ENCODE peak calls at places on chromosome 15, in nine cellular contexts. One of them, this sample, is unnamed.

GRCh38 chr15:101694261-101694660 is 30.0 kb downstream of the TARS3 start:
- DNase-seq in heart right ventricle: no peak
- DNase-seq in lower lobe of right lung: no peak
- DNase-seq in WERI-Rb-1: no peak
- DNase-seq in tibial artery: no peak
- DNase-seq in breast epithelium: no peak
- DNase-seq in dorsolateral prefrontal cortex: no peak
- DNase-seq in mammary epithelial cell: peak; percentile 6
- DNase-seq in astrocyte: no peak
- DNase-seq in this sample: no peak

GRCh38 chr15:32790352-32790999 is 72.7 kb downstream of the GREM1 start:
- DNase-seq in heart right ventricle: no peak
- DNase-seq in lower lobe of right lung: no peak
- DNase-seq in WERI-Rb-1: no peak
- DNase-seq in tibial artery: no peak
- DNase-seq in breast epithelium: no peak
- DNase-seq in dorsolateral prefrontal cortex: no peak
- DNase-seq in mammary epithelial cell: peak; percentile 9
- DNase-seq in astrocyte: peak; percentile 32
- DNase-seq in this sample: no peak

GRCh38 chr15:27826902-27827321 is 272.2 kb downstream of the OCA2 start:
- DNase-seq in heart right ventricle: no peak
- DNase-seq in lower lobe of right lung: no peak
- DNase-seq in WERI-Rb-1: no peak
- DNase-seq in tibial artery: no peak
- DNase-seq in breast epithelium: no peak
- DNase-seq in dorsolateral prefrontal cortex: peak; percentile 16
- DNase-seq in mammary epithelial cell: no peak
- DNase-seq in astrocyte: peak; percentile 65
- DNase-seq in this sample: no peak

GRCh38 chr15:59532770-59533379 is 78.7 kb upstream of the GCNT3 start:
- DNase-seq in heart right ventricle: peak; percentile 12
- DNase-seq in lower lobe of right lung: no peak
- DNase-seq in WERI-Rb-1: peak; percentile 28
- DNase-seq in tibial artery: no peak
- DNase-seq in breast epithelium: no peak
- DNase-seq in dorsolateral prefrontal cortex: no peak
- DNase-seq in mammary epithelial cell: no peak
- DNase-seq in astrocyte: no peak
- DNase-seq in this sample: no peak

GRCh38 chr15:64044315-64045105 is 1.8 kb downstream of the DAPK2 start:
- DNase-seq in heart right ventricle: no peak
- DNase-seq in lower lobe of right lung: no peak
- DNase-seq in WERI-Rb-1: no peak
- DNase-seq in tibial artery: no peak
- DNase-seq in breast epithelium: no peak
- DNase-seq in dorsolateral prefrontal cortex: no peak
- DNase-seq in mammary epithelial cell: no peak
- DNase-seq in astrocyte: no peak
- DNase-seq in this sample: no peak

GRCh38 chr15:87748483-87748882 is 508.1 kb downstream of the NTRK3 start:
- DNase-seq in heart right ventricle: no peak
- DNase-seq in lower lobe of right lung: no peak
- DNase-seq in WERI-Rb-1: no peak
- DNase-seq in tibial artery: no peak
- DNase-seq in breast epithelium: no peak
- DNase-seq in dorsolateral prefrontal cortex: no peak
- DNase-seq in mammary epithelial cell: no peak
- DNase-seq in astrocyte: no peak
- DNase-seq in this sample: no peak

GRCh38 chr15:80780416-80781221 is 1.4 kb downstream of the CEMIP start:
- DNase-seq in heart right ventricle: peak; percentile 56
- DNase-seq in lower lobe of right lung: peak; percentile 73
- DNase-seq in WERI-Rb-1: no peak
- DNase-seq in tibial artery: no peak
- DNase-seq in breast epithelium: no peak
- DNase-seq in dorsolateral prefrontal cortex: no peak
- DNase-seq in mammary epithelial cell: peak; percentile 48
- DNase-seq in astrocyte: peak; percentile 61
- DNase-seq in this sample: no peak

GRCh38 chr15:89243046-89243690 is 611 bp upstream of the FANCI start:
- DNase-seq in heart right ventricle: no peak
- DNase-seq in lower lobe of right lung: no peak
- DNase-seq in WERI-Rb-1: no peak
- DNase-seq in tibial artery: peak; percentile 71
- DNase-seq in breast epithelium: no peak
- DNase-seq in dorsolateral prefrontal cortex: no peak
- DNase-seq in mammary epithelial cell: no peak
- DNase-seq in astrocyte: no peak
- DNase-seq in this sample: no peak

GRCh38 chr15:88454867-88455810 is 12.0 kb downstream of the MRPL46 start:
- DNase-seq in heart right ventricle: peak; percentile 37
- DNase-seq in lower lobe of right lung: peak; percentile 55
- DNase-seq in WERI-Rb-1: peak; percentile 91
- DNase-seq in tibial artery: no peak
- DNase-seq in breast epithelium: no peak
- DNase-seq in dorsolateral prefrontal cortex: peak; percentile 66
- DNase-seq in mammary epithelial cell: peak; percentile 59
- DNase-seq in astrocyte: peak; percentile 58
- DNase-seq in this sample: peak; percentile 4

GRCh38 chr15:31955734-31956133 is 74.6 kb upstream of the CHRNA7 start:
- DNase-seq in heart right ventricle: no peak
- DNase-seq in lower lobe of right lung: no peak
- DNase-seq in WERI-Rb-1: no peak
- DNase-seq in tibial artery: no peak
- DNase-seq in breast epithelium: no peak
- DNase-seq in dorsolateral prefrontal cortex: no peak
- DNase-seq in mammary epithelial cell: no peak
- DNase-seq in astrocyte: no peak
- DNase-seq in this sample: no peak

GRCh38 chr15:90211440-90212168 is 10.5 kb downstream of the SEMA4B start:
- DNase-seq in heart right ventricle: no peak
- DNase-seq in lower lobe of right lung: no peak
- DNase-seq in WERI-Rb-1: no peak
- DNase-seq in tibial artery: no peak
- DNase-seq in breast epithelium: no peak
- DNase-seq in dorsolateral prefrontal cortex: no peak
- DNase-seq in mammary epithelial cell: peak; percentile 96
- DNase-seq in astrocyte: peak; percentile 69
- DNase-seq in this sample: no peak

DNA sequence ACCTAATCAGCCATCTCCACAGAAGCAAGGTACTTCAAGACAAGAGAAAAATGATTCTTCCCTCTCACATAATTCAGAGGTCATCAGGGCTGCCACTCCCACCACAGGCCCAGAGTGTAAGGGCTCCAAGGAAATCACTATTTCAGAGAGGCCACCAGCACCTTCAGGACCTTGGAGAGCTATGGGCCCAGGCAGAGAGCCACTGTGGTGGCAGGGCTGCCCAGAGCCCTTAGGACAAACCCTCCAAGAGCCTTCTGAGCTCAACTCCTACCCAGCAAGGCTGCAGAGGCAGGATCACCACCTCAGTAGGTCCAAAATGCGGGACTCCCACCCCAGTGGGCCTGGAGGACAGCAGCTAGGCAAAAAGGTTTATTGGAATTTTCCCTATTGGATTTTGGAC is 17.9 kb upstream of the FAN1 start:
- DNase-seq in heart right ventricle: no peak
- DNase-seq in lower lobe of right lung: no peak
- DNase-seq in WERI-Rb-1: no peak
- DNase-seq in tibial artery: no peak
- DNase-seq in breast epithelium: no peak
- DNase-seq in dorsolateral prefrontal cortex: no peak
- DNase-seq in mammary epithelial cell: no peak
- DNase-seq in astrocyte: no peak
- DNase-seq in this sample: no peak
- TF ChIP-seq CTCF in heart right ventricle: no peak
- TF ChIP-seq CTCF in lower lobe of right lung: no peak
- TF ChIP-seq CTCF in WERI-Rb-1: no peak
- TF ChIP-seq CTCF in tibial artery: no peak
- TF ChIP-seq CTCF in breast epithelium: no peak
- TF ChIP-seq CTCF in dorsolateral prefrontal cortex: no peak
- TF ChIP-seq CTCF in mammary epithelial cell: no peak
- TF ChIP-seq CTCF in astrocyte: no peak
- TF ChIP-seq CTCF in this sample: no peak

GRCh38 chr15:75646112-75646943 is 1.4 kb upstream of the SNX33 start:
- DNase-seq in heart right ventricle: no peak
- DNase-seq in lower lobe of right lung: no peak
- DNase-seq in WERI-Rb-1: no peak
- DNase-seq in tibial artery: no peak
- DNase-seq in breast epithelium: no peak
- DNase-seq in dorsolateral prefrontal cortex: no peak
- DNase-seq in mammary epithelial cell: no peak
- DNase-seq in astrocyte: no peak
- DNase-seq in this sample: no peak
- H3K27me3 ChIP-seq in heart right ventricle: no peaks in the 10 kb centered on the region
- H3K27me3 ChIP-seq in lower lobe of right lung: no peaks in the 10 kb centered on the region
- H3K27me3 ChIP-seq in WERI-Rb-1: no peaks in the 10 kb centered on the region
- H3K27me3 ChIP-seq in tibial artery: no peaks in the 10 kb centered on the region
- H3K27me3 ChIP-seq in breast epithelium: no peaks in the 10 kb centered on the region
- H3K27me3 ChIP-seq in dorsolateral prefrontal cortex: no peaks in the 10 kb centered on the region
- H3K27me3 ChIP-seq in mammary epithelial cell: no peaks in the 10 kb centered on the region
- H3K27me3 ChIP-seq in astrocyte: no peaks in the 10 kb centered on the region
- H3K27me3 ChIP-seq in this sample: no peaks in the 10 kb centered on the region

GRCh38 chr15:56737791-56738190 is 4.5 kb upstream of the ZNF280D start:
- DNase-seq in heart right ventricle: no peak
- DNase-seq in lower lobe of right lung: no peak
- DNase-seq in WERI-Rb-1: no peak
- DNase-seq in tibial artery: no peak
- DNase-seq in breast epithelium: no peak
- DNase-seq in dorsolateral prefrontal cortex: no peak
- DNase-seq in mammary epithelial cell: no peak
- DNase-seq in astrocyte: no peak
- DNase-seq in this sample: no peak

GRCh38 chr15:56741541-56741940 is 8.2 kb upstream of the ZNF280D start:
- DNase-seq in heart right ventricle: no peak
- DNase-seq in lower lobe of right lung: no peak
- DNase-seq in WERI-Rb-1: no peak
- DNase-seq in tibial artery: no peak
- DNase-seq in breast epithelium: no peak
- DNase-seq in dorsolateral prefrontal cortex: no peak
- DNase-seq in mammary epithelial cell: no peak
- DNase-seq in astrocyte: no peak
- DNase-seq in this sample: no peak

GRCh38 chr15:56739474-56739873 is 6.2 kb upstream of the ZNF280D start:
- DNase-seq in heart right ventricle: no peak
- DNase-seq in lower lobe of right lung: no peak
- DNase-seq in WERI-Rb-1: no peak
- DNase-seq in tibial artery: no peak
- DNase-seq in breast epithelium: no peak
- DNase-seq in dorsolateral prefrontal cortex: no peak
- DNase-seq in mammary epithelial cell: no peak
- DNase-seq in astrocyte: no peak
- DNase-seq in this sample: no peak

GRCh38 chr15:56736881-56737707 is 3.8 kb upstream of the ZNF280D start:
- DNase-seq in heart right ventricle: no peak
- DNase-seq in lower lobe of right lung: no peak
- DNase-seq in WERI-Rb-1: no peak
- DNase-seq in tibial artery: no peak
- DNase-seq in breast epithelium: no peak
- DNase-seq in dorsolateral prefrontal cortex: no peak
- DNase-seq in mammary epithelial cell: no peak
- DNase-seq in astrocyte: no peak
- DNase-seq in this sample: no peak

DNA sequence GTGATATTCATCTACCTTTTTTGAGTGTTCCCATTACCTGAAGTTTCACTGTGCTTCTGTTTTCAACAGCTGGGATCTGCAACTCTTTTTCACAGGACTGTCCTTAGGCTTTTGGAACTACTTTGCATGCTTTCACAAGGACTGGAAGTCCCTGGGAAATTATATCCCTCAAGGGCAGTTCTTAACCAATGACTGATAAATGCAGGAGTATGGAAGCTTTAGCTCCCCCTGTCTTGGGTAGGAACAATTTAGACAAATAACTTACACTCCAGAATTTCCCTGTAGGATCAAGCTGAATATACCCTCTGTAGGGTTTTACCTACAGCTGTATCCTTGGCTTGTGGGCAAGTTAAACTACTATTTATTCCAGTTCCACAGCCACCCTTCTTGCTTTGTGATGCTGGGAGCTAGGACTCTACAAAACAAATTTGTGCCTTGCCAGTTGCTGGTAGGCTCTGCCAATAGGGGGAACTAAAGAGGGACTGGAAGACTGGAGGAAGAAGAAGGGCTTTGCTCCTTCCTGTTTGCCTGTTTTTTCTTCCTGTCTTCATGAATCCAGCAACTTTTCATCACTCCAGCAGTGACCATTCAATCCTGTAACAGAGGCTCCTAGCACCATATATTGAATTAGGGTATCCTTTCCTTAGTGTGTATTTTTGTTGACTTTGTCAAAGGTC is 6.8 kb upstream of the ZNF280D start:
- DNase-seq in heart right ventricle: no peak
- DNase-seq in lower lobe of right lung: no peak
- DNase-seq in WERI-Rb-1: no peak
- DNase-seq in tibial artery: no peak
- DNase-seq in breast epithelium: no peak
- DNase-seq in dorsolateral prefrontal cortex: no peak
- DNase-seq in mammary epithelial cell: peak; percentile 6
- DNase-seq in astrocyte: no peak
- DNase-seq in this sample: no peak
- TF ChIP-seq CTCF in heart right ventricle: no peak
- TF ChIP-seq CTCF in lower lobe of right lung: peak; percentile 24
- TF ChIP-seq CTCF in WERI-Rb-1: peak; percentile 45
- TF ChIP-seq CTCF in tibial artery: no peak
- TF ChIP-seq CTCF in breast epithelium: no peak
- TF ChIP-seq CTCF in dorsolateral prefrontal cortex: no peak
- TF ChIP-seq CTCF in mammary epithelial cell: peak; percentile 28
- TF ChIP-seq CTCF in astrocyte: no peak
- TF ChIP-seq CTCF in this sample: no peak

DNA sequence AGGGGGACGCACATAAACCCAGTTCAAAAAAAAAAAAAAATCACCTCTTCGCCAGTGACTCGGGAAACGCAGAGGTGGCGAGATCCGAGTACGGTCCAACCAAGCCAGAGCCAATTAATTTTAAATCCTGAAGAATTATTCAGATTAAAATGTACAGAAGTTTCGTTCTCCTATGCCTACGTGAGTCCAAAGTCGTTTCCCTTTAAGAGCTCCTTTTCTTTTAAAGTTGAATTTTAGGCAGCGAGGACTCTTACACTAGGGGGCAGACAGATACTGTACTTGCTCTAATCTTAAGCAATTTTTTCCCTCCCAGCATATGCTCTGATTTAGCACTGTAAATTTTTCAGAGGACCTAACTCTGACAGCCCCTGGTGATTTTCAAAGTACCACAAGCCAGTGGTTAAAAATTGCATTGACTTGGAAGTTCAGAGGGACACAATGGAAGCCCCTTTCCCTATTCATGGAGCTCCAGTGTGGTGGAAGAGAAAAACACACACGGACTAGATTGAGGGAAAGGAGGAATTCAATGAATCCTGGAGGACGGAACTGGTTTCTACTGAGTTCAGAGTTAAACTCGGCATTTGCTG is 3.3 kb upstream of the NR2F2 start:
- DNase-seq in heart right ventricle: no peak
- DNase-seq in lower lobe of right lung: no peak
- DNase-seq in WERI-Rb-1: no peak
- DNase-seq in tibial artery: no peak
- DNase-seq in breast epithelium: no peak
- DNase-seq in dorsolateral prefrontal cortex: no peak
- DNase-seq in mammary epithelial cell: peak; percentile 81
- DNase-seq in astrocyte: peak; percentile 90
- DNase-seq in this sample: no peak
- H3K27me3 ChIP-seq in heart right ventricle: peaks cover 73% of the 10 kb centered on the region
- H3K27me3 ChIP-seq in lower lobe of right lung: peaks cover 34% of the 10 kb centered on the region
- H3K27me3 ChIP-seq in WERI-Rb-1: peaks cover 86% of the 10 kb centered on the region
- H3K27me3 ChIP-seq in tibial artery: no peaks in the 10 kb centered on the region
- H3K27me3 ChIP-seq in breast epithelium: peaks cover 13% of the 10 kb centered on the region
- H3K27me3 ChIP-seq in dorsolateral prefrontal cortex: peaks cover 86% of the 10 kb centered on the region
- H3K27me3 ChIP-seq in mammary epithelial cell: no peaks in the 10 kb centered on the region
- H3K27me3 ChIP-seq in astrocyte: no peaks in the 10 kb centered on the region
- H3K27me3 ChIP-seq in this sample: peaks cover 20% of the 10 kb centered on the region

GRCh38 chr15:25866874-25867273 is 3.7 kb upstream of the ATP10A start:
- DNase-seq in heart right ventricle: no peak
- DNase-seq in lower lobe of right lung: no peak
- DNase-seq in WERI-Rb-1: no peak
- DNase-seq in tibial artery: no peak
- DNase-seq in breast epithelium: no peak
- DNase-seq in dorsolateral prefrontal cortex: no peak
- DNase-seq in mammary epithelial cell: no peak
- DNase-seq in astrocyte: no peak
- DNase-seq in this sample: no peak
- TF ChIP-seq CTCF in heart right ventricle: no peak
- TF ChIP-seq CTCF in lower lobe of right lung: no peak
- TF ChIP-seq CTCF in WERI-Rb-1: no peak
- TF ChIP-seq CTCF in tibial artery: no peak
- TF ChIP-seq CTCF in breast epithelium: no peak
- TF ChIP-seq CTCF in dorsolateral prefrontal cortex: no peak
- TF ChIP-seq CTCF in mammary epithelial cell: no peak
- TF ChIP-seq CTCF in astrocyte: no peak
- TF ChIP-seq CTCF in this sample: no peak